ENCODE peak calls at places on chromosomes 12 and 14, in five cellular contexts. T is iPS-NIHi11; H is right cardiac atrium; Z is memory B cell; O is activated naive CD4-positive, alpha-beta T cell treated with anti-CD3 and anti-CD28 coated beads, Interleukin-2, amount 50 U/mL, for 72 hours. Q is an unnamed sample.

GRCh38 chr12:104576980-104577925 is 120.5 kb downstream of the CHST11 start:
- DNase-seq in Z (no peak), H (no peak), T (no peak), O (no peak), Q (no peak)

GRCh38 chr12:60205500-60205899 is 609.7 kb downstream of the SLC16A7 start:
- DNase-seq in O (no peak), T (peak), H (no peak), Z (no peak), Q (no peak)

GRCh38 chr12:6226701-6227096 is 26.5 kb downstream of the CD9 start:
- DNase-seq in O (no peak), T (no peak), H (peak), Z (no peak), Q (no peak)

GRCh38 chr14:100012478-100012925 is 52.7 kb upstream of the EVL start:
- DNase-seq in Z (no peak), O (no peak), H (no peak), T (no peak), Q (no peak)

GRCh38 chr12:53938276-53939140 is at the start of gene HOXC13:
- DNase-seq in O (no peak), H (peak), Z (no peak), T (peak), Q (peak)

GRCh38 chr12:104805186-104805585 is 152.9 kb downstream of the SLC41A2 start:
- DNase-seq in O (no peak), Z (no peak), H (no peak), T (no peak), Q (no peak)

GRCh38 chr12:104197264-104197663 is 18.3 kb upstream of the TXNRD1 start:
- DNase-seq in O (no peak), T (no peak), Z (no peak), H (no peak), Q (no peak)

GRCh38 chr12:19692091-19692490 is 252.8 kb downstream of the AEBP2 start:
- DNase-seq in Z (no peak), O (no peak), H (no peak), T (no peak), Q (no peak)

GRCh38 chr12:112480931-112481330 is 62.2 kb downstream of the PTPN11 start:
- DNase-seq in O (no peak), H (no peak), Z (no peak), T (no peak), Q (no peak)

GRCh38 chr12:55876110-55876509 is 33.4 kb upstream of the MMP19 start:
- DNase-seq in T (no peak), Z (no peak), H (no peak), O (no peak), Q (no peak)

GRCh38 chr14:74591394-74591793 is 20.6 kb downstream of the LTBP2 start:
- DNase-seq in O (no peak), H (no peak), T (no peak), Z (no peak), Q (no peak)

GRCh38 chr14:94571950-94572349 is 9.3 kb upstream of the SERPINA5 start:
- DNase-seq in T (no peak), Z (no peak), O (no peak), H (peak), Q (no peak)

GRCh38 chr14:104871656-104872468 is 6.8 kb downstream of the CEP170B start:
- DNase-seq in T (no peak), Z (no peak), O (no peak), H (no peak), Q (no peak)

GRCh38 chr14:76782115-76782884 is 21.0 kb downstream of the VASH1 start:
- DNase-seq in O (no peak), H (no peak), Z (no peak), T (no peak), Q (no peak)

GRCh38 chr14:88614218-88614907 is 51.5 kb downstream of the ZC3H14 start:
- DNase-seq in Z (no peak), T (no peak), H (no peak), O (no peak), Q (peak)

GRCh38 chr14:81341405-81342180 is 58.5 kb downstream of the STON2 start:
- DNase-seq in T (no peak), O (no peak), H (no peak), Z (no peak), Q (no peak)

GRCh38 chr12:107415834-107416233 is 269.8 kb upstream of the PWP1 start:
- DNase-seq in O (no peak), T (no peak), H (no peak), Z (no peak), Q (no peak)

GRCh38 chr14:64979336-64980074 is 7.2 kb upstream of the FNTB start:
- DNase-seq in T (no peak), O (no peak), H (no peak), Z (no peak), Q (no peak)

GRCh38 chr14:39857656-39858055 is 425.4 kb upstream of the FBXO33 start:
- DNase-seq in O (no peak), T (no peak), Z (no peak), H (no peak), Q (no peak)

GRCh38 chr12:113196996-113197395 is 11.5 kb downstream of the RITA1 start:
- DNase-seq in Z (peak), O (peak), H (peak), T (peak), Q (peak)

GRCh38 chr12:89862511-89863331 is 154.1 kb upstream of the ATP2B1 start:
- DNase-seq in O (no peak), H (no peak), T (no peak), Z (peak), Q (peak)

GRCh38 chr14:71726639-71727085 is 205.6 kb upstream of the RGS6 start:
- DNase-seq in T (no peak), Z (no peak), H (no peak), O (no peak), Q (no peak)

GRCh38 chr14:32252030-32252670 is 49.1 kb upstream of the RNU6-8 start:
- DNase-seq in Z (peak), O (peak), T (peak), H (no peak), Q (peak)

GRCh38 chr12:10214131-10214876 is 1.6 kb downstream of the GABARAPL1 start:
- DNase-seq in O (no peak), T (no peak), Z (no peak), H (no peak), Q (no peak)